ENCODE peak calls at places on chromosomes 3 and 15, in eight cellular contexts. J is effector CD4-positive, alpha-beta T cell; T is fibroblast of pulmonary artery; K is NCI-H1105; D is DMS79; R is CD4-positive, CD25-positive, alpha-beta regulatory T cell; O is H1; H is central memory CD4-positive, alpha-beta T cell. F is an unnamed sample.

GRCh38 chr3:169923189-169923588 is 11.8 kb downstream of the SAMD7 start:
- DNase-seq in J (no peak), T (peak), K (peak), D (peak), R (no peak), O (no peak), H (no peak), F (peak)

GRCh38 chr15:56978898-56979662 is 60.6 kb downstream of the TCF12 start:
- DNase-seq in J (no peak), T (no peak), K (no peak), D (no peak), R (no peak), O (no peak), H (no peak), F (peak)

GRCh38 chr15:75809986-75810750 is 33.1 kb upstream of the UBE2Q2 start:
- DNase-seq in J (no peak), T (peak), K (no peak), D (no peak), R (no peak), O (peak), H (no peak), F (peak)

GRCh38 chr3:25055981-25056380 is 372.1 kb upstream of the RARB start:
- DNase-seq in J (no peak), T (no peak), K (no peak), D (no peak), R (no peak), O (no peak), H (no peak), F (no peak)

GRCh38 chr3:55964491-55964980 is 477.4 kb upstream of the WNT5A start:
- DNase-seq in J (no peak), T (no peak), K (no peak), D (no peak), R (no peak), O (no peak), H (no peak), F (no peak)

GRCh38 chr3:23112491-23112890 is 90.6 kb upstream of the UBE2E2 start:
- DNase-seq in J (no peak), T (no peak), K (no peak), D (no peak), R (no peak), O (no peak), H (no peak), F (no peak)

GRCh38 chr15:40932625-40933519 is 3.7 kb downstream of the DLL4 start:
- DNase-seq in J (no peak), T (no peak), K (no peak), D (no peak), R (no peak), O (no peak), H (no peak), F (peak)

GRCh38 chr15:97099040-97099439 is 768.5 kb downstream of the NR2F2 start:
- DNase-seq in J (no peak), T (no peak), K (no peak), D (no peak), R (no peak), O (no peak), H (no peak), F (no peak)

GRCh38 chr3:94183551-94183950 is 120.7 kb downstream of the NSUN3 start:
- DNase-seq in J (no peak), T (no peak), K (no peak), D (no peak), R (no peak), O (no peak), H (no peak), F (no peak)

GRCh38 chr3:196292281-196292923 is 4.9 kb upstream of the PCYT1A start:
- DNase-seq in J (no peak), T (no peak), K (no peak), D (no peak), R (no peak), O (no peak), H (no peak), F (no peak)

GRCh38 chr15:62782100-62782791 is 260.3 kb upstream of the TPM1 start:
- DNase-seq in J (no peak), T (peak), K (peak), D (peak), R (peak), O (no peak), H (no peak), F (peak)

GRCh38 chr3:85360742-85361387 is 402.1 kb downstream of the CADM2 start:
- DNase-seq in J (no peak), T (peak), K (peak), D (no peak), R (no peak), O (peak), H (no peak), F (peak)

GRCh38 chr3:42652251-42652610 is 1.3 kb upstream of the ZBTB47 start:
- DNase-seq in J (no peak), T (no peak), K (no peak), D (peak), R (no peak), O (no peak), H (no peak), F (no peak)

GRCh38 chr15:95972136-95972553 is 358.4 kb upstream of the NR2F2 start:
- DNase-seq in J (no peak), T (peak), K (no peak), D (no peak), R (no peak), O (no peak), H (no peak), F (no peak)

GRCh38 chr3:53346514-53346913 is 829 bp downstream of the DCP1A start:
- DNase-seq in J (no peak), T (no peak), K (no peak), D (no peak), R (no peak), O (no peak), H (no peak), F (no peak)

GRCh38 chr3:89216021-89216739 is 108.8 kb downstream of the EPHA3 start:
- DNase-seq in J (no peak), T (peak), K (no peak), D (no peak), R (no peak), O (no peak), H (no peak), F (no peak)

GRCh38 chr3:49602877-49603411 is 48.7 kb downstream of the BSN start:
- DNase-seq in J (peak), T (no peak), K (no peak), D (no peak), R (peak), O (no peak), H (peak), F (no peak)

GRCh38 chr3:195612075-195612800 is 28.5 kb upstream of the APOD start:
- DNase-seq in J (no peak), T (no peak), K (no peak), D (no peak), R (no peak), O (no peak), H (no peak), F (no peak)

GRCh38 chr3:178170698-178171535 is 365.3 kb upstream of the KCNMB2 start:
- DNase-seq in J (no peak), T (peak), K (no peak), D (no peak), R (no peak), O (no peak), H (no peak), F (no peak)

GRCh38 chr3:158058775-158059174 is 47.4 kb downstream of the SHOX2 start:
- DNase-seq in J (no peak), T (no peak), K (peak), D (no peak), R (no peak), O (no peak), H (no peak), F (peak)

GRCh38 chr3:45123841-45124269 is 22.3 kb downstream of the CDCP1 start:
- DNase-seq in J (no peak), T (peak), K (no peak), D (no peak), R (no peak), O (peak), H (no peak), F (no peak)

GRCh38 chr3:42036483-42036823 is 54.7 kb upstream of the TRAK1 start:
- DNase-seq in J (no peak), T (peak), K (no peak), D (no peak), R (no peak), O (no peak), H (no peak), F (no peak)

GRCh38 chr3:31614162-31614921 is 81.6 kb downstream of the STT3B start:
- DNase-seq in J (no peak), T (no peak), K (peak), D (no peak), R (no peak), O (no peak), H (no peak), F (no peak)

GRCh38 chr15:68637755-68638405 is 59.1 kb downstream of the CORO2B start:
- DNase-seq in J (no peak), T (peak), K (no peak), D (peak), R (no peak), O (no peak), H (no peak), F (no peak)

GRCh38 chr3:123535580-123535979 is 49.3 kb downstream of the HACD2 start:
- DNase-seq in J (no peak), T (peak), K (no peak), D (no peak), R (no peak), O (no peak), H (no peak), F (no peak)

F was measured in NCI-H774.